ENCODE peak calls at places on chromosomes 4 and X, in ten cellular contexts. F, Q, H, N, E, I, P, J, L and R are unnamed samples.

GRCh38 chrX:102964941-102965340 is 27.9 kb downstream of the RAB40AL start:
- DNase-seq in E (no peak), F (no peak), L (no peak), P (no peak), I (no peak), H (no peak), J (no peak), N (no peak), Q (no peak), R (no peak)

GRCh38 chr4:73520821-73521220 is 39.3 kb downstream of the AFM start:
- DNase-seq in F (no peak), J (no peak), L (no peak), P (no peak), E (no peak), N (no peak), H (peak; percentile 70), I (no peak), Q (no peak), R (no peak)

GRCh38 chr4:173500841-173501591 is 29.0 kb downstream of the HAND2 start:
- DNase-seq in P (no peak), E (no peak), L (no peak), H (no peak), Q (no peak), I (no peak), F (no peak), N (no peak), J (no peak), R (no peak)

GRCh38 chr4:74038161-74039064 is at the start of gene CXCL3:
- DNase-seq in P (peak; percentile 56), E (peak; percentile 4), L (no peak), Q (peak; percentile 96), H (peak; percentile 78), F (peak; percentile 68), I (no peak), N (peak; percentile 26), J (peak; percentile 91), R (peak; percentile 79)

GRCh38 chrX:34063616-34064015 is 68.5 kb downstream of the FAM47A start:
- DNase-seq in H (no peak), P (no peak), L (no peak), F (no peak), J (no peak), E (no peak), I (no peak), N (no peak), Q (no peak), R (no peak)

GRCh38 chrX:17984415-17984814 is 123.3 kb upstream of the RAI2 start:
- DNase-seq in E (no peak), I (no peak), F (no peak), L (no peak), N (no peak), P (no peak), Q (no peak), H (no peak), J (no peak), R (no peak)

GRCh38 chr4:83356899-83357661 is 22.4 kb upstream of the HPSE start:
- DNase-seq in F (no peak), N (no peak), L (no peak), E (no peak), I (no peak), P (no peak), J (no peak), Q (no peak), H (peak; percentile 97), R (no peak)

GRCh38 chrX:154436597-154437397 is at the start of gene GDI1:
- DNase-seq in L (peak; percentile 42), E (peak; percentile 84), J (peak; percentile 58), F (peak; percentile 61), Q (no peak), I (peak; percentile 32), P (peak; percentile 76), N (peak; percentile 58), H (peak; percentile 65), R (peak; percentile 51)

GRCh38 chr4:170940043-170940724 is 850.4 kb upstream of the AADAT start:
- DNase-seq in N (no peak), Q (no peak), I (no peak), J (no peak), P (no peak), E (no peak), F (no peak), L (no peak), H (no peak), R (no peak)

GRCh38 chrX:48696301-48697181 is at the start of gene SUV39H1:
- DNase-seq in J (peak; percentile 87), Q (peak; percentile 95), L (peak; percentile 67), P (peak; percentile 89), F (peak; percentile 90), H (peak; percentile 90), N (peak; percentile 84), I (peak; percentile 71), E (peak; percentile 94), R (peak; percentile 86)

GRCh38 chrX:17590892-17591740 is 146.2 kb upstream of the SCML1 start:
- DNase-seq in N (peak; percentile 3), J (peak; percentile 32), L (peak; percentile 2), E (peak; percentile 7), P (peak; percentile 65), Q (peak; percentile 77), I (no peak), F (peak; percentile 52), H (peak; percentile 80), R (peak; percentile 47)

GRCh38 chrX:11290673-11291072 is 2.5 kb upstream of the AMELX start:
- DNase-seq in E (no peak), Q (no peak), F (no peak), J (no peak), I (no peak), L (no peak), P (no peak), N (no peak), H (no peak), R (no peak)

GRCh38 chr4:147780137-147780777 is 48.4 kb downstream of the ARHGAP10 start:
- DNase-seq in H (no peak), F (peak; percentile 55), Q (no peak), P (no peak), E (no peak), N (no peak), I (no peak), L (no peak), J (peak; percentile 31), R (no peak)

GRCh38 chr4:14294611-14295010 is 667.1 kb upstream of the BOD1L1 start:
- DNase-seq in P (no peak), F (no peak), N (no peak), E (no peak), J (no peak), I (no peak), H (peak; percentile 10), Q (no peak), L (no peak), R (no peak)

GRCh38 chr4:185721190-185721948 is 90.6 kb downstream of the SORBS2 start:
- DNase-seq in L (no peak), F (no peak), N (no peak), H (peak; percentile 54), I (no peak), E (no peak), J (no peak), P (no peak), Q (no peak), R (no peak)

GRCh38 chrX:129932137-129932791 is 26.3 kb downstream of the UTP14A start:
- DNase-seq in J (peak; percentile 92), I (peak; percentile 64), E (peak; percentile 89), N (peak; percentile 76), P (peak; percentile 91), F (peak; percentile 95), Q (peak; percentile 92), L (peak; percentile 62), H (peak; percentile 94), R (peak; percentile 89)